ENCODE peak calls at places on chromosomes 13 and 19, in ten cellular contexts. Y, B, P, H, F, E, J, K, X and A are unnamed samples. For H3K4me1, the result is how much of the 10 kb centered on the place peaks cover.

GRCh38 chr13:39326471-39326870 is 276.5 kb downstream of the LHFPL6 start:
- DNase-seq in Y (no peak), B (no peak), P (no peak), H (peak), F (no peak), E (no peak), J (no peak), K (no peak), X (no peak), A (no peak)

GRCh38 chr19:54209748-54210494 is 9.3 kb downstream of the RPS9 start:
- DNase-seq in Y (peak), B (peak), P (peak), H (peak), F (peak), E (peak), J (peak), K (peak), X (peak), A (peak)

GRCh38 chr19:13681509-13681908 is 82.8 kb upstream of the MRI1 start:
- DNase-seq in Y (no peak), B (no peak), P (no peak), H (no peak), F (no peak), E (no peak), J (no peak), K (no peak), X (no peak), A (no peak)

GRCh38 chr19:55239004-55239403 is 10.4 kb upstream of the TMEM86B start:
- DNase-seq in Y (no peak), B (no peak), P (no peak), H (no peak), F (no peak), E (no peak), J (no peak), K (no peak), X (no peak), A (no peak)

GRCh38 chr13:101049166-101049850 is 367.0 kb downstream of the NALCN start:
- DNase-seq in Y (no peak), B (no peak), P (no peak), H (no peak), F (no peak), E (no peak), J (no peak), K (no peak), X (no peak), A (no peak)

GRCh38 chr13:113623491-113624234 is 34.3 kb downstream of the ATP4B start:
- DNase-seq in Y (no peak), B (no peak), P (no peak), H (no peak), F (no peak), E (peak), J (no peak), K (no peak), X (no peak), A (no peak)

GRCh38 chr13:111954681-111955411 is 112.1 kb upstream of the SOX1 start:
- DNase-seq in Y (no peak), B (no peak), P (peak), H (no peak), F (no peak), E (no peak), J (no peak), K (peak), X (no peak), A (no peak)

GRCh38 chr13:51261610-51262249 is 39.5 kb downstream of the FAM124A start:
- DNase-seq in Y (no peak), B (no peak), P (no peak), H (no peak), F (no peak), E (no peak), J (no peak), K (no peak), X (no peak), A (no peak)

GRCh38 chr13:59487883-59488282 is 675.8 kb downstream of the DIAPH3 start:
- DNase-seq in Y (no peak), B (no peak), P (no peak), H (no peak), F (no peak), E (no peak), J (no peak), K (no peak), X (no peak), A (no peak)

GRCh38 chr13:32585625-32586021 is 629 bp upstream of the PDS5B start:
- DNase-seq in Y (no peak), B (peak), P (no peak), H (no peak), F (peak), E (no peak), J (no peak), K (no peak), X (no peak), A (peak)

GRCh38 chr19:51407631-51408131 is 9.8 kb downstream of the SIGLEC10 start:
- DNase-seq in Y (peak), B (no peak), P (peak), H (no peak), F (no peak), E (no peak), J (peak), K (peak), X (peak), A (peak)

GRCh38 chr13:77492982-77493381 is 42.5 kb upstream of the SCEL start:
- DNase-seq in Y (peak), B (no peak), P (peak), H (no peak), F (no peak), E (no peak), J (no peak), K (no peak), X (no peak), A (no peak)

GRCh38 chr19:11649941-11650340 is 52.7 kb downstream of the ZNF627 start:
- DNase-seq in Y (no peak), B (no peak), P (no peak), H (no peak), F (no peak), E (no peak), J (no peak), K (no peak), X (no peak), A (no peak)

GRCh38 chr13:40982772-40983171 is 36.3 kb downstream of the ELF1 start:
- DNase-seq in Y (peak), B (no peak), P (no peak), H (peak), F (peak), E (no peak), J (peak), K (no peak), X (no peak), A (peak)

GRCh38 chr19:30547192-30547591 is 175.0 kb downstream of the ZNF536 start:
- DNase-seq in Y (no peak), B (no peak), P (no peak), H (no peak), F (no peak), E (no peak), J (no peak), K (no peak), X (no peak), A (no peak)

GRCh38 chr19:14318873-14319272 is 62.4 kb upstream of the ADGRE5 start:
- DNase-seq in Y (peak), B (no peak), P (no peak), H (no peak), F (no peak), E (no peak), J (peak), K (no peak), X (no peak), A (no peak)

GRCh38 chr13:24618219-24618955 is 61.8 kb upstream of the ATP12A start:
- DNase-seq in Y (no peak), B (no peak), P (no peak), H (no peak), F (no peak), E (no peak), J (peak), K (peak), X (no peak), A (no peak)

GRCh38 chr13:76619631-76620030 is 266.6 kb downstream of the KCTD12 start:
- DNase-seq in Y (no peak), B (no peak), P (no peak), H (no peak), F (no peak), E (no peak), J (no peak), K (no peak), X (no peak), A (no peak)

GRCh38 chr13:32261567-32261966 is 53.6 kb downstream of the ZAR1L start:
- DNase-seq in Y (peak), B (peak), P (no peak), H (peak), F (peak), E (no peak), J (peak), K (peak), X (no peak), A (peak)

GRCh38 chr19:44401108-44401786 is at the start of gene ZNF285:
- DNase-seq in Y (peak), B (peak), P (no peak), H (peak), F (peak), E (peak), J (peak), K (peak), X (peak), A (peak)

GRCh38 chr19:31613683-31614219 is 264.5 kb upstream of the TSHZ3 start:
- DNase-seq in Y (no peak), B (no peak), P (no peak), H (no peak), F (no peak), E (no peak), J (no peak), K (no peak), X (no peak), A (peak)

GRCh38 chr13:107242138-107242537 is 674.2 kb upstream of the ARGLU1 start:
- DNase-seq in Y (no peak), B (no peak), P (no peak), H (no peak), F (no peak), E (no peak), J (no peak), K (no peak), X (no peak), A (no peak)

GRCh38 chr13:113553541-113554332 is 30.8 kb upstream of the TFDP1 start:
- DNase-seq in Y (peak), B (peak), P (no peak), H (no peak), F (no peak), E (peak), J (peak), K (peak), X (no peak), A (no peak)

GRCh38 chr19:4081441-4082129 is 14.9 kb upstream of the ZBTB7A start:
- DNase-seq in Y (no peak), B (no peak), P (no peak), H (no peak), F (no peak), E (no peak), J (no peak), K (no peak), X (no peak), A (no peak)

GRCh38 chr19:12828494-12828893 is 5.9 kb downstream of the RTBDN start:
- DNase-seq in Y (no peak), B (no peak), P (no peak), H (no peak), F (no peak), E (no peak), J (peak), K (peak), X (no peak), A (peak)

GRCh38 chr13:105530468-105530867 is 1005.0 kb downstream of the EFNB2 start:
- DNase-seq in Y (no peak), B (no peak), P (no peak), H (no peak), F (no peak), E (no peak), J (no peak), K (no peak), X (no peak), A (no peak)

GRCh38 chr13:93867481-93867880 is 612.0 kb downstream of the DCT start:
- DNase-seq in Y (no peak), B (no peak), P (no peak), H (no peak), F (no peak), E (no peak), J (no peak), K (no peak), X (no peak), A (no peak)

GRCh38 chr19:1253514-1254080 is 5.2 kb downstream of the MIDN start:
- DNase-seq in Y (no peak), B (no peak), P (no peak), H (no peak), F (peak), E (no peak), J (peak), K (no peak), X (no peak), A (no peak)

GRCh38 chr19:49113762-49114629 is at the start of gene LIN7B:
- DNase-seq in Y (peak), B (peak), P (peak), H (no peak), F (peak), E (no peak), J (peak), K (peak), X (peak), A (peak)

GRCh38 chr13:114112826-114113322 is 19.5 kb downstream of the RASA3 start:
- DNase-seq in Y (no peak), B (peak), P (no peak), H (no peak), F (no peak), E (peak), J (no peak), K (no peak), X (no peak), A (no peak)

GRCh38 chr19:5903502-5904301 is at the start of gene NDUFA11:
- DNase-seq in Y (peak), B (peak), P (peak), H (peak), F (peak), E (peak), J (peak), K (peak), X (peak), A (peak)

GRCh38 chr13:113852536-113853517 is 11.0 kb downstream of the GAS6 start:
- DNase-seq in Y (no peak), B (peak), P (no peak), H (no peak), F (no peak), E (peak), J (peak), K (no peak), X (no peak), A (peak)

GRCh38 chr13:41639237-41639904 is 182.0 kb downstream of the RGCC start:
- DNase-seq in Y (no peak), B (no peak), P (no peak), H (no peak), F (no peak), E (no peak), J (no peak), K (no peak), X (no peak), A (no peak)

DNA sequence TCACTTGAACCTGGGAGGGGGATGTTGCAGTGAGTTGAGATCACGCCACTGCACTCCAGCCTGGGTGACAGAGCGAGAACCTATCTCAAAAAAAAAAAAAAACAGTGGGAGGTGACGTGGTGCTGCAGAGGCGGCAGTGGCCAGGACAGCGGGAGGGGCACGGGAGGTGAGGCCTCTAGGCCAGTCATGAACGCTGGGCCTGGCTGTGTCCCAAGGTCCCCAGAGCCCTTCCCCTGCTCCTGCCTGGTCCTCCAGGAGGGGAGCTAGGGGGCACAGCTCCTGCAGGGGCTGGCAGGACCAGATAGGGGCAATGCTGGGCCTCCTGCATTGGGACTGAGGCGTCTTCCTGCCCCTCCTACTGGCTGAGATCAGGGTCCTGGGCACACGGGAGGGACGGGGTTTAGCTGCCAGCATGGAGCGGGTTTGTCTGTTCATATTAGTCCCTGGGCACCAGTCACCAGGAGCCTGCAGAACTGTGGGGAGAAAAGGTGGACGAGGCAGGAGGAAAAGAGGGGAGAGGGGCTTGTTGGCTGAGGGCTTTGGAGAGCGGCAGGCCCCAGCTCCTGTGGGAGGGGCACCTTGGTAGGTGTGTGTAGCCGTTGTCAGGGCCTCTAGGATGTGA is 4.5 kb downstream of the MAP2K7 start:
- DNase-seq in Y (no peak), B (no peak), P (no peak), H (no peak), F (no peak), E (no peak), J (peak), K (no peak), X (no peak), A (no peak)
- TF ChIP-seq POLR2A in Y (no peak), B (no peak), P (no peak), H (no peak), F (no peak), E (no peak), J (no peak), K (no peak), X (no peak), A (no peak)

GRCh38 chr13:110318920-110319319 is 11.8 kb downstream of the COL4A2 start:
- DNase-seq in Y (no peak), B (no peak), P (no peak), H (no peak), F (no peak), E (no peak), J (no peak), K (no peak), X (no peak), A (no peak)
- H3K4me1 ChIP-seq in Y (under half), B (under half), P (under half), H (under half), F (under half), E (under half), J (under half), K (under half), X (half or more), A (under half)

DNA sequence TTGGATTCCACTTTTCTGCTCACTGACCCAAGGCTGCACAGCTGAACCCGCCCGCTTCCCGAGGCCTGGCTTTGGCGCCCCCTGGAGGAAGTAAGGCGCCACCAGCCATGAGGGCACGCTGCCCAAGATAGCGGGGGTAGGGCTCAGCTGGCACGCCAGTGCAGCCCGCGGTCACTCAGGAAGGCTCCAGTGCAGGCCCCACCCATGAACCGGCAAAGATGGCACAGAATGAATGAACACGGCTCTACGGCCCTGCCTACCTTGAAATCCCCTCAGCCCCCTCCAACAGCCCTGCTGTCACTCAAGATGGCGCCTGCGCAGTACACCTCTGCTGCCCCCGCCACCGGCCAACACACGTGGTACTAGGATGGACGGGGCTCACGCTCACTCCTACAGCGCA is 3.0 kb downstream of the PEG3 start:
- DNase-seq in Y (no peak), B (peak), P (no peak), H (peak), F (peak), E (peak), J (peak), K (peak), X (no peak), A (peak)
- H3K27ac ChIP-seq in Y (no peak), B (peak), P (no peak), H (peak), F (peak), E (peak), J (no peak), K (no peak), X (no peak), A (peak)

GRCh38 chr19:2427323-2428026 is at the start of gene TIMM13:
- DNase-seq in Y (peak), B (peak), P (peak), H (peak), F (peak), E (peak), J (peak), K (peak), X (peak), A (peak)
- TF ChIP-seq POLR2A in Y (peak), B (no peak), P (no peak), H (peak), F (peak), E (no peak), J (peak), K (no peak), X (peak), A (peak)